ENCODE peak calls at places on chromosomes 16 and 17, in seven cellular contexts. W is fibroblast of lung; A is CD4-positive, CD25-positive, alpha-beta regulatory T cell; E is lower lobe of right lung; J is HCT116; M is testis; O is aorta. K is an unnamed sample. For H3K4me1 and H3K9me3, the result is how much of the 10 kb centered on the place peaks cover.

GRCh38 chr16:1080801-1081733 is 8.5 kb downstream of the SSTR5 start:
- DNase-seq in M (no peak), A (no peak), O (no peak), E (no peak), W (no peak), J (no peak), K (no peak)

GRCh38 chr16:7509919-7510705 is 177.5 kb downstream of the RBFOX1 start:
- DNase-seq in W (no peak), M (no peak), E (no peak), O (no peak), J (no peak), A (no peak), K (no peak)

GRCh38 chr17:78252701-78253635 is 21.5 kb downstream of the TMEM235 start:
- DNase-seq in W (no peak), J (no peak), O (peak), A (no peak), E (no peak), M (no peak), K (no peak)

GRCh38 chr16:89045881-89046280 is 47.8 kb upstream of the ACSF3 start:
- DNase-seq in M (no peak), A (no peak), O (no peak), W (no peak), J (no peak), E (no peak), K (no peak)

GRCh38 chr17:27497696-27498095 is 41.4 kb downstream of the KSR1 start:
- DNase-seq in M (no peak), E (no peak), A (no peak), W (no peak), O (peak), J (no peak), K (no peak)

GRCh38 chr16:64412578-64413280 is 709.1 kb downstream of the CDH11 start:
- DNase-seq in A (no peak), E (no peak), M (no peak), W (peak), O (no peak), J (no peak), K (peak)

GRCh38 chr16:87463722-87464690 is 28.8 kb downstream of the ZCCHC14 start:
- DNase-seq in O (no peak), E (no peak), M (peak), A (no peak), W (no peak), J (no peak), K (no peak)

GRCh38 chr16:66412182-66412581 is 14.9 kb upstream of the BEAN1 start:
- DNase-seq in E (no peak), A (no peak), O (no peak), J (no peak), M (no peak), W (no peak), K (no peak)

GRCh38 chr16:89862732-89863131 is 10.7 kb upstream of the TCF25 start:
- DNase-seq in W (no peak), M (no peak), A (no peak), J (no peak), O (no peak), E (no peak), K (no peak)

GRCh38 chr16:29653436-29653835 is 9.6 kb upstream of the SPN start:
- DNase-seq in W (no peak), O (no peak), M (no peak), E (no peak), J (no peak), A (no peak), K (no peak)

GRCh38 chr16:77396461-77396860 is 38.4 kb downstream of the ADAMTS18 start:
- DNase-seq in A (no peak), W (no peak), E (no peak), J (no peak), O (no peak), M (no peak), K (no peak)

GRCh38 chr17:871731-872517 is 89.8 kb downstream of the MRM3 start:
- DNase-seq in O (no peak), W (no peak), J (no peak), E (no peak), A (no peak), M (no peak), K (no peak)

GRCh38 chr17:71304498-71305158 is 816.2 kb upstream of the SOX9 start:
- DNase-seq in M (no peak), J (no peak), W (no peak), A (no peak), E (no peak), O (no peak), K (no peak)

GRCh38 chr17:48228720-48229119 is 121.2 kb downstream of the SNX11 start:
- DNase-seq in E (no peak), A (no peak), M (no peak), W (no peak), O (no peak), J (no peak), K (no peak)

GRCh38 chr17:58246104-58246740 is 7.8 kb downstream of the LPO start:
- DNase-seq in W (no peak), J (no peak), M (no peak), O (no peak), A (no peak), E (no peak), K (no peak)

GRCh38 chr17:64694207-64694606 is 32.1 kb upstream of the SMURF2 start:
- DNase-seq in E (peak), M (peak), O (peak), A (no peak), J (peak), W (peak), K (peak)

GRCh38 chr17:7204828-7205461 is 14.7 kb downstream of the DLG4 start:
- DNase-seq in W (peak), J (peak), O (peak), A (peak), M (peak), E (peak), K (peak)

GRCh38 chr16:58125781-58126335 is 3.3 kb downstream of the CFAP20 start:
- DNase-seq in M (no peak), W (no peak), J (no peak), O (no peak), A (no peak), E (no peak), K (no peak)

GRCh38 chr16:77540656-77541055 is 105.8 kb upstream of the ADAMTS18 start:
- DNase-seq in E (no peak), A (no peak), O (no peak), J (no peak), M (no peak), W (peak), K (no peak)

GRCh38 chr16:75997606-75998005 is 271.3 kb upstream of the CPHXL start:
- DNase-seq in M (no peak), O (no peak), E (no peak), W (no peak), J (no peak), A (no peak), K (no peak)

GRCh38 chr16:29926675-29927522 is 873 bp upstream of the KCTD13 start:
- DNase-seq in W (peak), M (peak), O (peak), A (no peak), E (no peak), J (no peak), K (no peak)

GRCh38 chr17:79005063-79005861 is 4.3 kb downstream of the CANT1 start:
- DNase-seq in M (peak), O (peak), J (no peak), E (no peak), W (no peak), A (no peak), K (no peak)

GRCh38 chr17:75454193-75454592 is 2.2 kb upstream of the TMEM94 start:
- DNase-seq in J (no peak), A (no peak), M (no peak), E (no peak), O (no peak), W (no peak), K (no peak)

GRCh38 chr17:42270175-42270545 is 6.0 kb downstream of the STAT5B start:
- DNase-seq in M (no peak), O (no peak), J (no peak), A (no peak), W (no peak), E (no peak), K (no peak)

GRCh38 chr17:42271277-42271922 is 4.8 kb downstream of the STAT5B start:
- DNase-seq in W (no peak), O (no peak), E (no peak), A (no peak), J (no peak), M (no peak), K (no peak)

GRCh38 chr17:42272576-42272975 is 3.6 kb downstream of the STAT5B start:
- DNase-seq in O (no peak), J (no peak), E (no peak), A (no peak), W (no peak), M (no peak), K (no peak)

GRCh38 chr17:42272162-42272561 is 4.0 kb downstream of the STAT5B start:
- DNase-seq in A (no peak), M (no peak), O (no peak), E (no peak), W (no peak), J (no peak), K (no peak)

DNA sequence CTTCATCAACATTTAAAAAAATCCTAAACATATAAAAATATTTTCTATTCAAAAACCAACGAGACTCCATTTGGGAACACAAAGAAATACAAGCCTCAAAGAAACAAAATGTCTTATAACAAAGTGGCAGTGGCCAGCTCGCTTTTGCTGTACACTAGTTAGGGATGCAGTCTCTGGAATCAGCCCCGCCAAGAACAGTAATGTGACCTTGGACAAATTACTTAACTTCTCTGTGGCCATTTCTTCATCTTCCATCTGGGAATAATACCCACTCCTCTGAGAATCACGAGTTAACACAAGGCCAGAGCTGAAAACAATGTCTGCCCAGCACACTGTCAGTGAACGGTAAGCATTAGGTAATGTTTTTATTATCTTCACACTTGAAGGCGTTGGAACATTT is 5.6 kb downstream of the STAT5B start:
- DNase-seq in O (no peak), J (no peak), A (no peak), E (no peak), M (peak), W (no peak), K (no peak)
- H3K4me1 ChIP-seq in O (under half), J (under half), A (half or more), E (half or more), M (under half), W (under half), K (under half)

GRCh38 chr16:11517926-11518325 is 68.8 kb downstream of the LITAF start:
- DNase-seq in M (no peak), E (no peak), O (no peak), J (no peak), A (no peak), W (no peak), K (no peak)
- H3K9me3 ChIP-seq in M (under half), E (under half), O (under half), J (under half), A (under half), W (under half), K (under half)

DNA sequence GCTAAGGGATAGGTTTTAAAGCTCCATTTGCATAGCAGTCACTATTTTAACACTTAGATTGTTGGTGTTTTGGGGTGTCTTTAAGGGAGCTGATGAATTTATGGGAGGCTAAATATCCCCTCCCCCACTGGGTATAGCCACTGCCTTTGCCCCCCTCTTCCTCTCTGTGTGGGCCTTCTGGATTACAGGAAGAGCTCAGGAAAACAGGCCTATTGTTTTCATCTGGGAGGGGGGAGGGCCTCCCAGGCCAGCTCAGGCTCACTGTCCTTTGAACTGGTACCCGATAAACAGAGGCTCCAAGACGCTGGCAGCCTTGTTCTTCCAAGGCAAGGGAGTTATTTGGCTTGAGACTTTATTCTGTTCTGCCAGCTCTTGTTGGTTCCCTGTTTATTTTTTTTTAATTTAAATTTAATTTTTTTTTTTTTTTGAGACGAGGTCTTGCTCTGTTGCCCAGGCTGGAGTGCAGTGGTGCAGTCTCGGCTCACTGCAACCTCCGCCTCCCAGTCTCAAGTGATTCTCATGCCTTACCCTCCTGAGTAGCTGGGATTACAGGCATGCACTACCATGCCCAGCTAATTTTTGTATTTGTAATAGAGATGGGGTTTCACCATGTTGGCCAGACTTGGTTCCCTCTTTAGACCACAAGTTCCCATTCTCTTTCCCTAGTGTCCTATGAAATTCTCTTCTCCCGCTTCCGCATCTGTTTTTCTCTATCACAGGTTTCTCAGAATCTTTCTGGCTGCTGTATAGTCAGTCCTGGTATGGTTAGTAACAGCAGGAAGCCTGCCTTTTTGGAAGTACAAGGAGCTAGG is 25.1 kb downstream of the MINK1 start:
- DNase-seq in A (no peak), M (peak), J (no peak), E (no peak), O (no peak), W (no peak), K (peak)
- H3K4me1 ChIP-seq in A (under half), M (under half), J (under half), E (half or more), O (under half), W (under half), K (under half)

DNA sequence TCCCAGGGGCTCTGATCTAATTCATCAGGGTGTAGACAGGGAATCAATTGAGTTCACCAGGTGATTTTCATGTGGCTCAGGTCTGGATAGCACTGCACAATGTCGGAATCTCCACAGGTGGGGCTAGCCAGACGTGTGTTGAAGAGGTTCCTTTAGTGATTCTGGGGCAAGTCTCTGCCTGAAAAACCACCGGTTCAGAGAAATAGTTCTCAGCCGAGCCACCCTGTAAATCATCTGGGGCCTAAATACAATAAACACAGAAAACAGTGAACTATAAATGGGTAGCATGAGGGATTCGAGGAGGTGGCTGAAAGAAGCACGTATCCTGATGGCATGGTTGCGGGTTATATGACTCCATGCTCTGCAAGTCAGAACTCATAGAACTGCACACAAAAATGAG is 21.3 kb downstream of the ASPA start:
- DNase-seq in M (no peak), E (no peak), A (no peak), W (no peak), O (no peak), J (no peak), K (no peak)
- H3K9me3 ChIP-seq in M (under half), E (under half), A (under half), W (under half), O (under half), J (under half), K (under half)

GRCh38 chr17:18319604-18320256 is 4.6 kb downstream of the SMCR8 start:
- DNase-seq in J (no peak), M (peak), E (no peak), W (peak), O (peak), A (no peak), K (peak)

GRCh38 chr17:18315498-18316360 is 636 bp downstream of the SMCR8 start:
- DNase-seq in E (no peak), J (no peak), O (peak), M (no peak), W (no peak), A (peak), K (no peak)

GRCh38 chr17:18320301-18320700 is 5.2 kb downstream of the SMCR8 start:
- DNase-seq in J (no peak), W (no peak), M (no peak), E (peak), A (no peak), O (peak), K (no peak)

GRCh38 chr17:18318771-18319450 is 3.8 kb downstream of the SMCR8 start:
- DNase-seq in O (peak), A (no peak), E (no peak), M (no peak), W (no peak), J (no peak), K (no peak)

GRCh38 chr17:18318122-18318521 is 3.0 kb downstream of the SMCR8 start:
- DNase-seq in M (no peak), A (no peak), O (peak), J (no peak), E (no peak), W (no peak), K (no peak)
- H3K4me1 ChIP-seq in M (half or more), A (half or more), O (under half), J (under half), E (half or more), W (under half), K (under half)

GRCh38 chr17:52827526-52827925 is 669.0 kb upstream of the CA10 start:
- DNase-seq in W (no peak), E (no peak), O (no peak), J (no peak), M (no peak), A (no peak), K (no peak)
- H3K9me3 ChIP-seq in W (under half), E (under half), O (under half), J (under half), M (under half), A (under half), K (under half)

GRCh38 chr16:56825821-56826220 is 39.2 kb upstream of the SLC12A3 start:
- DNase-seq in J (no peak), E (no peak), A (no peak), W (no peak), M (no peak), O (no peak), K (no peak)
- H3K4me1 ChIP-seq in J (under half), E (under half), A (under half), W (under half), M (under half), O (under half), K (under half)

GRCh38 chr16:35255816-35256215 is 1796.4 kb downstream of the TP53TG3F start:
- DNase-seq in M (no peak), A (no peak), E (no peak), O (no peak), J (no peak), W (no peak), K (no peak)

GRCh38 chr16:35252356-35252936 is 1793.0 kb downstream of the TP53TG3F start:
- DNase-seq in E (no peak), J (no peak), M (no peak), A (no peak), W (peak), O (no peak), K (peak)

GRCh38 chr16:35258381-35258780 is 1799.0 kb downstream of the TP53TG3F start:
- DNase-seq in O (no peak), M (no peak), A (no peak), J (no peak), W (no peak), E (no peak), K (no peak)

DNA sequence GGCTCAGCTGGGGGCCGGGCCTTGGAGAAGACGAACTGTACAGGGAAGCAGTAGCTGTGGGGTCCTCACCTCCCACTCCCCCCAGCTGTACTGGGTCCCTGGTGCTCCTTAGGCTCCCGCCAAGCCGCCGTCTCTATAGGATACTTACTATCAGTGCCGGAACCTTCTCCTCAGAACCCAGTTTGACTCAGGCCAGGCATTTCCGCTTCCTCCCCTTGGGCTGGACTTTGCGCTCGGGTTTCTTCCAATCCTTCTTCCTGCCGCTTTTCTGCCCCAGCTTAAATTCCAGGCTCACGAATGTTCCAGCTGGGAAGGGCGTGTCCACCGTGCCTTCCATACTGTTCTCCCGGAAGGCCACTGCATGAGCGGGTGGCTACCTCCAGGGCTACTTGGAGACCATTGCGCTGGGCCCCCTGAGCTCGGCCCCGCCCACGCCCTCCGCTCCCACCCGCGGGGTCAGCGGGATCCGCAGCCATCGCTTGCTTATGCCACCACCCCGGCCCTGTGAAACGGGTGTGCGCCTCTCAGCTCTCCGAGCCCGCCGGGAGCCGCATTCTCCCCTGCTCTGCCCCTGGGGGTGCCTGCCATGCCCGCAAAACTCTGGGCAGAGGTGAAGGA is 1795.9 kb downstream of the TP53TG3F start:
- DNase-seq in J (no peak), E (no peak), O (no peak), W (no peak), M (peak), A (no peak), K (no peak)
- H3K9me3 ChIP-seq in J (under half), E (under half), O (under half), W (under half), M (under half), A (under half), K (under half)

GRCh38 chr16:55369151-55369550 is 45.1 kb downstream of the IRX6 start:
- DNase-seq in A (no peak), E (no peak), M (no peak), O (no peak), W (no peak), J (no peak), K (no peak)
- H3K4me1 ChIP-seq in A (under half), E (under half), M (under half), O (under half), W (under half), J (under half), K (under half)

K was measured in cardiac muscle cell.